ENCODE peak calls at places on chromosomes 13 and 19, in four cellular contexts. G, X, L and J are unnamed samples.

GRCh38 chr19:13234518-13234917 is 84.3 kb downstream of the IER2 start:
- DNase-seq in L (no peak), X (no peak), G (no peak), J (peak)

GRCh38 chr19:48683349-48683748 is 10.5 kb upstream of the NTN5 start:
- DNase-seq in L (peak), X (peak), G (no peak), J (no peak)

GRCh38 chr19:14544047-14544446 is 14.7 kb downstream of the TECR start:
- DNase-seq in L (no peak), X (no peak), G (no peak), J (peak)

GRCh38 chr13:89474432-89474831 is 1803.3 kb downstream of the SLITRK5 start:
- DNase-seq in X (no peak), L (no peak), G (no peak), J (no peak)

GRCh38 chr19:39401549-39402416 is 4.9 kb upstream of the ZFP36 start:
- DNase-seq in X (peak), L (no peak), G (no peak), J (no peak)

GRCh38 chr19:902446-903226 is 9.4 kb downstream of the RNU6-9 start:
- DNase-seq in X (no peak), L (no peak), G (no peak), J (no peak)

GRCh38 chr19:31110331-31110730 is 238.9 kb downstream of the TSHZ3 start:
- DNase-seq in G (no peak), X (peak), L (no peak), J (peak)

GRCh38 chr13:44436589-44437337 is 63.1 kb downstream of the SERP2 start:
- DNase-seq in L (peak), X (peak), G (no peak), J (peak)

GRCh38 chr19:48319647-48320537 is 5.5 kb upstream of the EMP3 start:
- DNase-seq in X (peak), L (peak), G (no peak), J (peak)

GRCh38 chr13:18946738-18947137 is 234.9 kb downstream of the TUBA3C start:
- DNase-seq in X (no peak), L (no peak), G (no peak), J (no peak)

GRCh38 chr13:80783926-80784325 is 443.0 kb upstream of the SPRY2 start:
- DNase-seq in L (no peak), G (no peak), X (no peak), J (no peak)

GRCh38 chr13:41470187-41470586 is 12.8 kb downstream of the RGCC start:
- DNase-seq in L (no peak), G (no peak), X (no peak), J (no peak)

GRCh38 chr13:104408733-104409132 is 1342.5 kb upstream of the SLC10A2 start:
- DNase-seq in X (peak), G (no peak), L (peak), J (no peak)

GRCh38 chr19:28960586-28960985 is 252.4 kb downstream of the UQCRFS1 start:
- DNase-seq in G (no peak), X (no peak), L (no peak), J (no peak)

GRCh38 chr19:28961772-28962500 is 251.0 kb downstream of the UQCRFS1 start:
- DNase-seq in L (no peak), G (no peak), X (peak), J (no peak)

GRCh38 chr19:28964500-28964899 is 248.5 kb downstream of the UQCRFS1 start:
- DNase-seq in L (no peak), X (no peak), G (no peak), J (no peak)

GRCh38 chr19:28960986-28961705 is 251.8 kb downstream of the UQCRFS1 start:
- DNase-seq in X (peak), G (no peak), L (no peak), J (no peak)

DNA sequence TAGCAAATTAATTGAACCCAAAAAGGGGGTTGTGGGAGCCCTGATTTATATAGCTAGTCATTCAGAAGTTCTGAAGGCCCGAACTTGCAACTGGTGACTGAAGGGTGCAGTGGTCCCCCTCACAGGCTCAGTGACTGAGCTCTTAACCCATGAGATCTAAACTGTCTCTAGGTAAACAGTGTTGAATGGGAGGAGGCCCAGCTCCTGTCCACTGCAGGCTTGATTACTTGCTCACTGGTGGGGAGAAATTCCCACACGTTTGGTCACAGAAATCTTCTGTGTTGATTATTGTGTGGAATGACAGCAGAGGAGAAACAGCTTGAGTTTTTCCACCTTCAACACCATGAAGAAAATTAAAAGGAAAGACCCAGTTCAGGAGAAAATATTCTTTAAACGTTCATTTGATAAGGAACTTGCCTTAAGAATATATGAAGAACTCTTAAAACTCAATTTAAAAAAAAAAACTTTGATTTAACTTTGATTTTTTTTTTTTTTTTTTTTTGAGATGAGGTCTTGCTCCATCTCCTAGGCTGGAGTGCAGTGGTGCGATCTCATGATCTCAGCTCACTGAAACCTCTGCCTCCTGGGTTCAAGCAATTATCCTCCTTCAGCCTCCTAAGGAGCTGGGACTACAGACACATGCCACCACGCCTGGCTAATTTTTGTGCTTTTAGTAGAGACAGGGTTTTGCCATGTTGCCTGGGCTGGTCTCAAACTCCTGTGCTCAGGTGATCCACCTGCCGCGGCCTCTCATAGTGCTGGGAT is 249.3 kb downstream of the UQCRFS1 start:
- DNase-seq in X (peak), L (no peak), G (no peak), J (no peak)
- TF ChIP-seq FOS in X (no peak), L (no peak), G (no peak), J (no peak)

DNA sequence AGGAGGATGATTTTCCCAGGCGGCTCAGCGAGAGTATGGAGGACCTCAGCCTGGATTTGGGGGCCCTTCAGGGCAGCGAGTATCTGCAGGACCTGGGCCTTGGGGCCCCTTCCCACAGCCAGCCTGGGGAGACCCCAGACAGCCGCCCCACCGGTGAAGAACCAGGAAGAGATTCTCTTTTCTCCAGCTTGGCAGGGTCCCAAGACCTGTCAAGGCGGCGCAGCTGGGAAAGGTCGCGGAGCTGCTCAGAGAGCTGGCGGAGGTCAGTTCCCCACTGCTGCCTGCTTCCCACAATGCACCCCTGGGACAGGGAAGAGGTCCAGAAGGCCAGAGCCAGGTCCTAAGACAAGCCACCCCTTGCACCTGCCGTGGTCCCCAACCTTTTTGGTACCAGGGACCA is 24.1 kb downstream of the ARHGEF18 start:
- DNase-seq in X (no peak), G (no peak), L (no peak), J (no peak)
- TF ChIP-seq FOS in X (no peak), G (no peak), L (no peak), J (no peak)

DNA sequence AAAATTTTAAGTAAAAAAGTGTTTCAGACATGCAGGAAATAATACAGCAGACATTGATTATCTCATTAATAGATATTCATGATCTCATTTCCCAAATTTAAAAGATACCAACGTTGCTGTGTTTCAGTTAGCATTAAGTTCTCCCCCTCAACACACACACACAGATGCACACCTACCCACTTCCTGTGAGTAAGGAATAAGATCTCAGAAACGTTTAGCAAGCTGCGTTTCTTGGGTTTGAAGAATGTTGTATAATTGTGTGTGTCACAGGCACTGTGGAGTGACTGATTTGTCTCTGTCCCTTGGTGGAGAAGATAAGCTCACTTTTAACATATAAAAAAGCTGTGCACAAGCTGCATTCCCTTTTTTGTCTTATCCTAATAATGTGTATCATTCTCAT is 196.8 kb downstream of the PDS5B start:
- DNase-seq in G (no peak), X (peak), L (no peak), J (no peak)
- TF ChIP-seq FOS in G (no peak), X (no peak), L (no peak), J (no peak)

DNA sequence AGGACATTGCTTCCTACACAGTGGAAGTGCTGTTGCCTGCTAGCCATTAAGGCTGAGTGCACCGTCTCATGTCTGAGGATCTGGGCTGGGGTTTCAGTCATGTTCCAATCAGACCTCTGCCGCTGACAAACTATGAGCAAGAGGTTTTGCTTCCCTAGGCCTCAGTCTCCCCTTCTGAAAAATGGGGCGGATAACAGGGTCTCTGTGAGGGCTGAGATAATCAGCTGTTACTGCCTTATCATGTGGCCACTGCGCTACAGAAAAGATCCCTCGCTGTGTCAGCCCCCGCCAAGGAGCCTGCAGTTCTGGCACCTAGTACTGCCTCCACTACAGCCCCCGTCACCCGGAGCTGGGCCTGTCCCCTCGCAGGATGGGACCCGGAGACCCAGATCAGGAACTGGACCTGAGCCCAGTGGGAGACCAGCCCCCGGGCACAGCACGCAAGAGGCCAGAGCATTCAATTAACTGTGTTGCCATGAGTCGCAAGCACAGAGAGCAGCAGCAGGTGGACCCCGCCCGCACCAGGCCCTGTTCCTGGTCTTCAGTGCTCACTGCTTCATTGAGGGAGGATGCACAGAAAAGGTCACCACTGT is 3.0 kb upstream of the PNKP start:
- DNase-seq in L (no peak), X (no peak), G (no peak), J (no peak)
- TF ChIP-seq FOS in L (no peak), X (no peak), G (no peak), J (no peak)

DNA sequence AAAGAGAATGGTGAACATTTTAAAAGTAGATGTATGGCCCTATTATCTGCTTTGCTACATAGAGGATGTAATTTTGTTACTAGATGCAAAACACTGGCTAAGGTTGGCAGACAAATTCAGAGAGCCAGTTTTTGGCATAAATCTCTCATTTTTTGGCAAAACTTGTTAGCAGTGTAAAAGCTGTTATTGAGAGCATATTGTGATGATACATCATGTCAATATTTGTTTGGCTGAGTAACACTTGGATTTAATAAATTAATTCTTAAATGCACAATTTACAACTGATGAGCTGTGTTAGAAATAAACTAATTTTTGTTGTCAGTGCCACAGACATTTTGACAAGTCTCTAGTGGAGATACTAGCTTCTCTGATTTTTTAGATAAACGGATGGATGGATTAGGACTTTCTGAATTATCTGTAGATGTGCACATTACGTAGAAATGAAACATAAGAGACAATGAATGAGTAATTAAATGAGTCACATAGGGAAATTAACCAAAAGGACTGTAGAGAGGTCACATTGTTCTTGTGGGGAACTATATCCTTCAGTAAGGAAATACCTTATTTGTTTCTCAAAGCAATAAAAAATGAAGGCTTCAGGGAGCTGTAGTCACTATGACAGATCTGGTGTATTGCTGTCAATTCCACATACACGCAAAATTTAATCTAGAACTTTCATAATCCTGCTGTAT is 17.4 kb downstream of the UFM1 start:
- DNase-seq in G (no peak), X (peak), L (peak), J (no peak)
- TF ChIP-seq FOS in G (no peak), X (no peak), L (peak), J (no peak)

GRCh38 chr13:93517658-93518057 is 291.1 kb downstream of the GPC6 start:
- DNase-seq in X (no peak), L (no peak), G (no peak), J (no peak)

GRCh38 chr13:93511011-93511410 is 284.4 kb downstream of the GPC6 start:
- DNase-seq in X (no peak), G (no peak), L (no peak), J (no peak)

GRCh38 chr13:93515267-93515666 is 288.7 kb downstream of the GPC6 start:
- DNase-seq in L (no peak), X (no peak), G (no peak), J (no peak)
- TF ChIP-seq FOS in L (no peak), X (no peak), G (no peak), J (no peak)

GRCh38 chr19:28313633-28314032 is 899.3 kb downstream of the UQCRFS1 start:
- DNase-seq in L (peak), X (peak), G (no peak), J (no peak)
- TF ChIP-seq FOS in L (peak), X (no peak), G (no peak), J (no peak)

GRCh38 chr19:57903298-57904174 is 12.9 kb downstream of the ZNF417 start:
- DNase-seq in X (peak), L (peak), G (no peak), J (peak)
- TF ChIP-seq FOS in X (no peak), L (no peak), G (no peak), J (no peak)

DNA sequence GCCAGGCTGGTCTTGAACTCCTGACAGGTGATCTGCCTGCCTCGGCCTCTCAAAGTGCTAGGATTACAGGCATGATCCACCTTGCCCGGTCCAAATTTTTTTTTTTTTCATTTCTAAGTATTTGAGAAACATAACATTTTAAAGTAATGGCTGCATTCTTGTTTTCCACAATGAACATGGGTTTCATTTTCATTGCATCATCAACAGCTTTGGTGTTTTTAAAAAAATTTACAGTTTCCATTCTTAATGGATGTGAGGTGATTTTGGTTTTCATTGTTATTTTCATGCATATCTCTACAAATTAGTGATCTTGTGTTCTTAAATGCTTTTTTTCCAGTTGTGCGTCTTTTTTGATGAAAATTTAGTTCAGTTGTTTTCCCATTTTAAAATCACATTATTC is 27.5 kb downstream of the ZNF429 start:
- DNase-seq in L (no peak), G (no peak), X (no peak), J (no peak)
- TF ChIP-seq FOS in L (no peak), G (no peak), X (no peak), J (no peak)

GRCh38 chr13:47117268-47117667 is 220.4 kb upstream of the HTR2A start:
- DNase-seq in X (peak), G (no peak), L (no peak), J (no peak)
- TF ChIP-seq FOS in X (peak), G (no peak), L (no peak), J (no peak)